ENCODE peak calls at places on chromosomes 5 and 9, in eight cellular contexts. F, Q, M, U, Y, K, P and D are unnamed samples.

GRCh38 chr5:66596791-66597757 is 881 bp downstream of the MAST4 start:
- DNase-seq in Q (no peak), F (no peak), K (peak; percentile 93), Y (no peak), U (peak; percentile 73), M (no peak), P (peak; percentile 13), D (peak; percentile 41)

GRCh38 chr5:42875211-42875610 is 63.5 kb upstream of the SELENOP start:
- DNase-seq in P (no peak), Y (no peak), K (no peak), F (no peak), U (no peak), Q (no peak), M (no peak), D (no peak)

GRCh38 chr5:111927191-111927590 is 170.2 kb upstream of the NREP start:
- DNase-seq in K (no peak), P (no peak), F (no peak), Y (no peak), M (no peak), Q (no peak), U (no peak), D (peak; percentile 64)

GRCh38 chr5:37637165-37637845 is 202.5 kb downstream of the GDNF start:
- DNase-seq in M (no peak), P (no peak), F (no peak), K (no peak), U (no peak), Q (no peak), Y (no peak), D (no peak)

GRCh38 chr9:136536051-136536720 is 9.7 kb downstream of the NOTCH1 start:
- DNase-seq in M (no peak), F (no peak), P (no peak), Q (no peak), U (no peak), Y (no peak), K (no peak), D (no peak)

GRCh38 chr5:10552183-10553143 is 11.4 kb upstream of the ANKRD33B start:
- DNase-seq in F (no peak), K (no peak), Q (no peak), M (no peak), P (no peak), U (no peak), Y (no peak), D (peak; percentile 75)

GRCh38 chr9:18260527-18260926 is 213.4 kb upstream of the ADAMTSL1 start:
- DNase-seq in K (no peak), P (no peak), F (no peak), Q (no peak), Y (no peak), M (peak; percentile 17), U (no peak), D (peak; percentile 37)

GRCh38 chr5:6411141-6411540 is 32.8 kb upstream of the MED10 start:
- DNase-seq in P (no peak), M (peak; percentile 11), F (no peak), Y (no peak), K (no peak), Q (no peak), U (no peak), D (no peak)

GRCh38 chr5:657570-657969 is 35.6 kb downstream of the TPPP start:
- DNase-seq in Y (no peak), M (peak; percentile 26), U (no peak), K (no peak), Q (no peak), F (no peak), P (no peak), D (peak; percentile 79)

GRCh38 chr5:158170060-158170459 is 311.1 kb upstream of the CLINT1 start:
- DNase-seq in Y (no peak), P (no peak), Q (no peak), F (no peak), K (no peak), U (no peak), M (no peak), D (no peak)

GRCh38 chr9:70987986-70988385 is 133.4 kb downstream of the TRPM3 start:
- DNase-seq in P (no peak), M (no peak), U (no peak), Q (no peak), Y (no peak), F (no peak), K (no peak), D (no peak)

GRCh38 chr5:149581931-149582768 is 852 bp downstream of the ARHGEF37 start:
- DNase-seq in M (no peak), Q (no peak), P (no peak), F (no peak), Y (no peak), K (peak; percentile 39), U (no peak), D (peak; percentile 42)

GRCh38 chr5:154110781-154111180 is 72.0 kb downstream of the MFAP3 start:
- DNase-seq in K (no peak), M (no peak), Q (no peak), Y (no peak), P (no peak), U (no peak), F (no peak), D (peak; percentile 47)

GRCh38 chr5:171310816-171311697 is 2.0 kb downstream of the TLX3 start:
- DNase-seq in P (no peak), F (no peak), U (no peak), K (no peak), M (no peak), Q (no peak), Y (no peak), D (no peak)

GRCh38 chr5:43017438-43017820 is 22.7 kb downstream of the ANXA2R start:
- DNase-seq in Y (no peak), F (no peak), K (no peak), P (peak; percentile 46), U (no peak), M (peak; percentile 71), Q (no peak), D (peak; percentile 30)

GRCh38 chr5:154478224-154478565 is at the start of gene HAND1:
- DNase-seq in U (peak; percentile 98), K (no peak), F (no peak), Q (no peak), M (no peak), Y (no peak), P (no peak), D (peak; percentile 28)

GRCh38 chr9:3954228-3954949 is 345.5 kb downstream of the GLIS3 start:
- DNase-seq in Y (no peak), K (no peak), U (no peak), P (no peak), Q (no peak), F (no peak), M (no peak), D (no peak)